ENCODE peak calls at places on chromosomes 13 and 19, in five cellular contexts. One of them, this sample, is unnamed.

GRCh38 chr13:40799508-40799907 is 10.1 kb downstream of the SLC25A15 start:
- DNase-seq in activated naive CD8-positive, alpha-beta T cell treated with anti-CD3 and anti-CD28 coated beads for 36 hours: no peak
- DNase-seq in GM20000: no peak
- DNase-seq in AG04450: no peak
- DNase-seq in prostate gland: no peak
- DNase-seq in this sample: no peak

GRCh38 chr19:41352609-41353465 is 885 bp downstream of the TGFB1 start:
- DNase-seq in AG04450: no peak
- DNase-seq in prostate gland: peak; percentile 38
- DNase-seq in activated naive CD8-positive, alpha-beta T cell treated with anti-CD3 and anti-CD28 coated beads for 36 hours: peak; percentile 85
- DNase-seq in GM20000: peak; percentile 88
- DNase-seq in this sample: no peak

GRCh38 chr19:15936173-15936572 is 1.8 kb upstream of the CYP4F11 start:
- DNase-seq in GM20000: no peak
- DNase-seq in AG04450: no peak
- DNase-seq in activated naive CD8-positive, alpha-beta T cell treated with anti-CD3 and anti-CD28 coated beads for 36 hours: no peak
- DNase-seq in prostate gland: no peak
- DNase-seq in this sample: no peak

GRCh38 chr19:49436381-49437017 is 4.8 kb downstream of the SLC17A7 start:
- DNase-seq in GM20000: peak; percentile 70
- DNase-seq in activated naive CD8-positive, alpha-beta T cell treated with anti-CD3 and anti-CD28 coated beads for 36 hours: peak; percentile 76
- DNase-seq in AG04450: no peak
- DNase-seq in prostate gland: no peak
- DNase-seq in this sample: no peak

GRCh38 chr19:49064029-49064629 is 489 bp downstream of the NTF4 start:
- DNase-seq in AG04450: no peak
- DNase-seq in GM20000: peak; percentile 28
- DNase-seq in prostate gland: peak; percentile 79
- DNase-seq in activated naive CD8-positive, alpha-beta T cell treated with anti-CD3 and anti-CD28 coated beads for 36 hours: no peak
- DNase-seq in this sample: no peak

GRCh38 chr19:56356944-56357343 is 36.4 kb downstream of the ZNF582 start:
- DNase-seq in AG04450: no peak
- DNase-seq in GM20000: no peak
- DNase-seq in prostate gland: no peak
- DNase-seq in activated naive CD8-positive, alpha-beta T cell treated with anti-CD3 and anti-CD28 coated beads for 36 hours: no peak
- DNase-seq in this sample: no peak

GRCh38 chr13:25170554-25171107 is 1.5 kb downstream of the AMER2 start:
- DNase-seq in AG04450: no peak
- DNase-seq in activated naive CD8-positive, alpha-beta T cell treated with anti-CD3 and anti-CD28 coated beads for 36 hours: peak; percentile 11
- DNase-seq in GM20000: peak; percentile 47
- DNase-seq in prostate gland: no peak
- DNase-seq in this sample: no peak

GRCh38 chr13:45879666-45880065 is 28.1 kb upstream of the SIAH3 start:
- DNase-seq in AG04450: no peak
- DNase-seq in prostate gland: no peak
- DNase-seq in GM20000: no peak
- DNase-seq in activated naive CD8-positive, alpha-beta T cell treated with anti-CD3 and anti-CD28 coated beads for 36 hours: no peak
- DNase-seq in this sample: peak; percentile 84

GRCh38 chr13:28505543-28506135 is 10.7 kb upstream of the FLT1 start:
- DNase-seq in AG04450: no peak
- DNase-seq in activated naive CD8-positive, alpha-beta T cell treated with anti-CD3 and anti-CD28 coated beads for 36 hours: no peak
- DNase-seq in GM20000: no peak
- DNase-seq in prostate gland: no peak
- DNase-seq in this sample: no peak

GRCh38 chr13:44153536-44153935 is 220.1 kb upstream of the SERP2 start:
- DNase-seq in activated naive CD8-positive, alpha-beta T cell treated with anti-CD3 and anti-CD28 coated beads for 36 hours: no peak
- DNase-seq in GM20000: no peak
- DNase-seq in prostate gland: no peak
- DNase-seq in AG04450: no peak
- DNase-seq in this sample: no peak

GRCh38 chr19:4721196-4721595 is 2.4 kb downstream of the DPP9 start:
- DNase-seq in AG04450: no peak
- DNase-seq in GM20000: no peak
- DNase-seq in prostate gland: no peak
- DNase-seq in activated naive CD8-positive, alpha-beta T cell treated with anti-CD3 and anti-CD28 coated beads for 36 hours: no peak
- DNase-seq in this sample: no peak

GRCh38 chr19:39160523-39160861 is 34.9 kb downstream of the PAK4 start:
- DNase-seq in prostate gland: peak; percentile 95
- DNase-seq in GM20000: no peak
- DNase-seq in activated naive CD8-positive, alpha-beta T cell treated with anti-CD3 and anti-CD28 coated beads for 36 hours: no peak
- DNase-seq in AG04450: peak; percentile 41
- DNase-seq in this sample: peak; percentile 94

GRCh38 chr13:39877134-39877533 is 221.7 kb downstream of the COG6 start:
- DNase-seq in activated naive CD8-positive, alpha-beta T cell treated with anti-CD3 and anti-CD28 coated beads for 36 hours: no peak
- DNase-seq in GM20000: no peak
- DNase-seq in AG04450: no peak
- DNase-seq in prostate gland: no peak
- DNase-seq in this sample: no peak

GRCh38 chr19:7691497-7691896 is 10.4 kb downstream of the FCER2 start:
- DNase-seq in activated naive CD8-positive, alpha-beta T cell treated with anti-CD3 and anti-CD28 coated beads for 36 hours: no peak
- DNase-seq in GM20000: no peak
- DNase-seq in AG04450: no peak
- DNase-seq in prostate gland: no peak
- DNase-seq in this sample: no peak